ENCODE peak calls at places on chromosomes 11 and 22, in seven cellular contexts. V is K562, H is HCT116, C is HepG2, I is H1, B is SK-N-SH, K is GM12878. R is an unnamed sample. For H3K4me1, the result is how much of the 10 kb centered on the place peaks cover.

GRCh38 chr11:82507288-82507687 is 226.4 kb downstream of the FAM181B start:
- DNase-seq in V (no peak), H (no peak), C (no peak), I (no peak), B (no peak), K (no peak), R (no peak)

GRCh38 chr11:62613275-62613864 is 313 bp downstream of the ROM1 start:
- DNase-seq in V (no peak), H (no peak), C (no peak), I (no peak), B (no peak), K (no peak), R (no peak)

GRCh38 chr22:22745225-22746060 is 101.0 kb downstream of the GGTLC2 start:
- DNase-seq in V (peak), H (no peak), C (peak), I (no peak), B (peak), K (no peak), R (no peak)

GRCh38 chr11:93512965-93513667 is 30.1 kb downstream of the SMCO4 start:
- DNase-seq in V (no peak), H (no peak), C (no peak), I (no peak), B (no peak), K (no peak), R (no peak)

GRCh38 chr22:37165940-37166674 is 16.4 kb upstream of the IL2RB start:
- DNase-seq in V (no peak), H (no peak), C (no peak), I (no peak), B (no peak), K (no peak), R (no peak)

GRCh38 chr11:19959697-19960096 is 200.6 kb downstream of the DBX1 start:
- DNase-seq in V (no peak), H (no peak), C (no peak), I (no peak), B (no peak), K (no peak), R (no peak)

GRCh38 chr11:78354741-78355705 is 62.6 kb downstream of the GAB2 start:
- DNase-seq in V (peak), H (no peak), C (no peak), I (no peak), B (peak), K (no peak), R (no peak)

GRCh38 chr11:110929129-110929528 is 216.9 kb upstream of the ARHGAP20 start:
- DNase-seq in V (no peak), H (no peak), C (no peak), I (no peak), B (no peak), K (no peak), R (no peak)

GRCh38 chr11:47295385-47295784 is 25.5 kb downstream of the MADD start:
- DNase-seq in V (no peak), H (no peak), C (no peak), I (no peak), B (no peak), K (no peak), R (no peak)

GRCh38 chr22:45889539-45890350 is 87.2 kb downstream of the WNT7B start:
- DNase-seq in V (no peak), H (no peak), C (no peak), I (no peak), B (no peak), K (no peak), R (no peak)

GRCh38 chr11:5280582-5281102 is 10.9 kb upstream of the HBE1 start:
- DNase-seq in V (peak), H (peak), C (peak), I (no peak), B (no peak), K (peak), R (peak)

GRCh38 chr11:65502852-65503603 is 4.2 kb downstream of the MALAT1 start:
- DNase-seq in V (peak), H (no peak), C (no peak), I (no peak), B (no peak), K (no peak), R (no peak)

GRCh38 chr11:40722179-40722795 is 737.2 kb downstream of the LRRC4C start:
- DNase-seq in V (peak), H (no peak), C (peak), I (no peak), B (peak), K (no peak), R (peak)

GRCh38 chr22:33969052-33969451 is 48.8 kb upstream of the LARGE1 start:
- DNase-seq in V (no peak), H (no peak), C (no peak), I (no peak), B (no peak), K (no peak), R (peak)

GRCh38 chr22:41762980-41763779 is 37.3 kb upstream of the CCDC134 start:
- DNase-seq in V (peak), H (peak), C (peak), I (peak), B (no peak), K (no peak), R (peak)

GRCh38 chr11:65637794-65638317 is at the start of gene SIPA1:
- DNase-seq in V (peak), H (peak), C (peak), I (peak), B (peak), K (no peak), R (peak)

GRCh38 chr11:114774599-114775365 is 96.5 kb downstream of the NXPE2 start:
- DNase-seq in V (peak), H (peak), C (peak), I (peak), B (peak), K (no peak), R (peak)

GRCh38 chr11:82521427-82521826 is 212.2 kb downstream of the FAM181B start:
- DNase-seq in V (no peak), H (no peak), C (no peak), I (no peak), B (no peak), K (no peak), R (no peak)

GRCh38 chr11:7793233-7793632 is 3.5 kb downstream of the OR5P2 start:
- DNase-seq in V (no peak), H (no peak), C (no peak), I (no peak), B (no peak), K (no peak), R (no peak)

GRCh38 chr11:3782963-3783362 is 14.4 kb downstream of the NUP98 start:
- DNase-seq in V (no peak), H (no peak), C (no peak), I (no peak), B (no peak), K (no peak), R (no peak)
- H3K4me1 ChIP-seq in V (under half), H (under half), C (under half), I (under half), B (under half), K (under half), R (under half)

GRCh38 chr11:60195923-60196368 is 13.1 kb upstream of the MS4A6A start:
- DNase-seq in V (peak), H (no peak), C (no peak), I (no peak), B (no peak), K (peak), R (no peak)

GRCh38 chr11:60194511-60194910 is 11.6 kb upstream of the MS4A6A start:
- DNase-seq in V (peak), H (no peak), C (no peak), I (no peak), B (no peak), K (no peak), R (no peak)

GRCh38 chr11:60197442-60197841 is 14.6 kb upstream of the MS4A6A start:
- DNase-seq in V (no peak), H (no peak), C (no peak), I (no peak), B (no peak), K (no peak), R (no peak)

GRCh38 chr11:60193687-60194433 is 11.0 kb upstream of the MS4A6A start:
- DNase-seq in V (peak), H (peak), C (peak), I (peak), B (peak), K (peak), R (peak)
- TF ChIP-seq YY1 in V (no peak), H (no peak), C (no peak), I (no peak), B (no peak), K (peak), R (no peak)

GRCh38 chr22:31272522-31273446 is 19.5 kb downstream of the PIK3IP1 start:
- DNase-seq in V (peak), H (peak), C (peak), I (no peak), B (peak), K (no peak), R (peak)
- H3K4me1 ChIP-seq in V (under half), H (under half), C (under half), I (under half), B (under half), K (under half), R (under half)

GRCh38 chr11:86990520-86990919 is 35.3 kb upstream of the FZD4 start:
- DNase-seq in V (no peak), H (peak), C (peak), I (peak), B (no peak), K (no peak), R (peak)

GRCh38 chr11:86990079-86990478 is 34.9 kb upstream of the FZD4 start:
- DNase-seq in V (no peak), H (no peak), C (no peak), I (no peak), B (no peak), K (no peak), R (no peak)

GRCh38 chr11:86987687-86988086 is 32.5 kb upstream of the FZD4 start:
- DNase-seq in V (no peak), H (no peak), C (no peak), I (no peak), B (no peak), K (no peak), R (no peak)

GRCh38 chr11:86991341-86991740 is 36.1 kb upstream of the FZD4 start:
- DNase-seq in V (no peak), H (no peak), C (no peak), I (no peak), B (no peak), K (no peak), R (no peak)

GRCh38 chr11:86988351-86988881 is 33.2 kb upstream of the FZD4 start:
- DNase-seq in V (no peak), H (no peak), C (no peak), I (no peak), B (no peak), K (no peak), R (no peak)
- TF ChIP-seq YY1 in V (no peak), H (no peak), C (no peak), I (no peak), B (no peak), K (no peak), R (no peak)

GRCh38 chr11:67238894-67239794 is 27.1 kb upstream of the GRK2 start:
- DNase-seq in V (peak), H (no peak), C (no peak), I (no peak), B (no peak), K (no peak), R (no peak)
- H3K4me1 ChIP-seq in V (under half), H (under half), C (under half), I (under half), B (under half), K (under half), R (under half)

GRCh38 chr11:68213135-68213515 is at the start of gene KMT5B:
- DNase-seq in V (peak), H (peak), C (no peak), I (no peak), B (peak), K (no peak), R (peak)
- TF ChIP-seq YY1 in V (peak), H (peak), C (peak), I (peak), B (peak), K (peak), R (peak)

GRCh38 chr11:44774131-44774530 is 47.4 kb downstream of the TSPAN18 start:
- DNase-seq in V (no peak), H (no peak), C (no peak), I (no peak), B (no peak), K (no peak), R (no peak)
- H3K4me1 ChIP-seq in V (under half), H (under half), C (under half), I (under half), B (under half), K (under half), R (under half)

DNA sequence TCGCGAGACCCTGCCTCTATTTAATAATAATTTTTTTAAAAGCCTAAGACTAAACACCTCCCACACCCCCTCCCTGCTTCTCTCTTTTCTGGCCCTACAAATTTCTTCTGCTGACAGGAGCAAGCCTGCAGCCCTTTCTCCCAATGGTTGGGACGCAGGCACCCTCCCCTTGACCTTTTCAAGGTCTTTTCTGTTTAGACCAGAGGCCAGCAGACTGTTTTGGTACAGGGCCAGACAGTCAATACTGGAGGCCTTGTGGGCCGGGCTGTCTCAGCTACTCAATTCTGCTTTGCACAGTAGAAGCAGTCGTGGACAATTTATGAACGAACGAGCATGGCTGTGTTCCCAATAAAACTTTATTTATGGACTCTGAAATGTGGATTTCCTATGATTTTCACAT is 92.3 kb downstream of the SCN3B start:
- DNase-seq in V (no peak), H (no peak), C (no peak), I (no peak), B (no peak), K (no peak), R (no peak)
- TF ChIP-seq YY1 in V (no peak), H (no peak), C (no peak), I (no peak), B (no peak), K (no peak), R (no peak)

DNA sequence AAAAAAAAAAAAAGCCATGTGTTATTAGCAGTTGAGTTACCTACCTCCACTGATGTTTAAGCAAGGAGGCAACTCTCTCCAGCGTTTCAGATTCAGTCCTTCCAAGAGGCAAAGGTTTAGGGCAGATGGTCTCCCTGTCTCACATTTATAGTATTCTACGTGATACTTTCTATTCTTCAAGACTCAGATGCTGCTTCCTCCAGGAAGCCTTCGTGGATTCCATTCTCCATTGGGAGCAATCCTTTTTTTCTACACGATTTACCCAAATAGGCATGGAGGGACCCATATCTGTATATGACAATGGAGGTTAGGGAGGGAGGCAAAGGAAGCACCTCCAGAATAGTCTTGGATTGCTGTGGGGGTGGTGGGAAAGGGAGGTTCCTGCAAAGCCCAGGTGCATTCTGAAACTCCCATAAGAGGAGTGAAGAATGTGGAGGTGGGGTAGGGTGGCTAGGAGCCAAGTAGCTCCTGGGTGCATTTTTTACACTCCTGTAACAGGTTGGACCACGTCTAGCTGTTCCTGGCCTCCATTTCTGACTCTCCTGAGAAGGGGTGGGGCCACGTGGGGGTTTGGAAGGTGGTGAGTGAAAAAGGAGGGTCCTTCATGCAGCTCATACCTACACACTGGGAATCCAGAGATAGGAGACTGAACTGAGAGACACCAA is 16.2 kb downstream of the YPEL4 start:
- DNase-seq in V (no peak), H (no peak), C (no peak), I (no peak), B (no peak), K (no peak), R (no peak)
- H3K4me1 ChIP-seq in V (under half), H (under half), C (under half), I (under half), B (under half), K (under half), R (under half)